ENCODE peak calls at places on chromosomes 7 and 10, in seven cellular contexts. P is stimulated activated CD4-positive, alpha-beta T cell treated with anti-CD3 and anti-CD28 coated beads, Interleukin-1b, Interleukin-23, amount 100 ng/mL, for 24 hours; L is anterior cingulate cortex; N is astrocyte of the spinal cord; Z is activated CD4-positive, alpha-beta T cell treated with anti-CD3 and anti-CD28 coated beads, Interleukin-2, amount 50 U/mL, for 1 hour; R is GM12865; F is T follicular helper cell. T is an unnamed sample.
A peak's percentile ranks its signal among the peaks of the same experiment; 100 is the strongest.

GRCh38 chr7:66928388-66928787 is 7.4 kb downstream of the TMEM248 start:
- DNase-seq in P (no peak), N (no peak), R (no peak), F (no peak), Z (no peak), L (no peak), T (no peak)

GRCh38 chr7:116801092-116801710 is 61.2 kb upstream of the CAPZA2 start:
- DNase-seq in P (no peak), L (no peak), F (no peak), N (peak; percentile 70), Z (no peak), R (no peak), T (peak; percentile 68)

GRCh38 chr10:133089461-133089800 is 1.7 kb downstream of the ADGRA1 start:
- DNase-seq in N (no peak), F (no peak), L (peak; percentile 67), R (no peak), P (no peak), Z (no peak), T (no peak)

GRCh38 chr7:106504620-106505019 is 156.3 kb downstream of the CCDC71L start:
- DNase-seq in F (no peak), R (peak; percentile 32), N (peak; percentile 68), Z (no peak), L (no peak), P (peak; percentile 15), T (peak; percentile 10)

GRCh38 chr7:7779888-7780287 is 61.5 kb upstream of the RPA3 start:
- DNase-seq in P (no peak), N (no peak), L (no peak), F (no peak), Z (no peak), R (no peak), T (peak; percentile 41)

GRCh38 chr10:1366811-1367425 is 310.7 kb downstream of the WDR37 start:
- DNase-seq in L (no peak), R (no peak), N (no peak), F (no peak), Z (no peak), P (no peak), T (no peak)

GRCh38 chr7:79241288-79242055 is 212.0 kb downstream of the MAGI2 start:
- DNase-seq in N (peak; percentile 67), R (no peak), P (no peak), Z (no peak), L (no peak), F (no peak), T (peak; percentile 57)

GRCh38 chr7:43444711-43445578 is 138.0 kb upstream of the STK17A start:
- DNase-seq in F (no peak), Z (no peak), P (no peak), N (no peak), R (no peak), L (no peak), T (no peak)

GRCh38 chr7:73871163-73872011 is 10.4 kb downstream of the TMEM270 start:
- DNase-seq in N (no peak), R (no peak), P (no peak), L (no peak), F (no peak), Z (no peak), T (no peak)

GRCh38 chr7:44064791-44065430 is 456 bp downstream of the PGAM2 start:
- DNase-seq in N (no peak), R (no peak), Z (no peak), P (no peak), F (no peak), L (no peak), T (no peak)

GRCh38 chr10:126013489-126014281 is 117.3 kb downstream of the FANK1 start:
- DNase-seq in R (peak; percentile 18), P (no peak), F (no peak), N (peak; percentile 91), Z (no peak), L (no peak), T (peak; percentile 96)